ENCODE peak calls at places on chromosome 18, in five cellular contexts. M, R, X, D and P are unnamed samples.

GRCh38 chr18:2223394-2223793 is 347.9 kb downstream of the METTL4 start:
- DNase-seq in M (no peak), R (no peak), X (no peak), D (no peak), P (no peak)

GRCh38 chr18:77140439-77141109 is 8.0 kb upstream of the MBP start:
- DNase-seq in M (no peak), R (peak; percentile 58), X (peak; percentile 53), D (no peak), P (no peak)

GRCh38 chr18:4068552-4069158 is 386.5 kb downstream of the DLGAP1 start:
- DNase-seq in M (no peak), R (no peak), X (no peak), D (no peak), P (no peak)

GRCh38 chr18:55748227-55748738 is 160.3 kb upstream of the TCF4 start:
- DNase-seq in M (no peak), R (no peak), X (no peak), D (no peak), P (no peak)

GRCh38 chr18:25123438-25124225 is 228.3 kb downstream of the ZNF521 start:
- DNase-seq in M (no peak), R (no peak), X (no peak), D (no peak), P (no peak)

GRCh38 chr18:39911716-39912115 is 2043.3 kb upstream of the PIK3C3 start:
- DNase-seq in M (no peak), R (no peak), X (no peak), D (no peak), P (no peak)

GRCh38 chr18:63367241-63367953 is 391 bp upstream of the KDSR start:
- DNase-seq in M (peak; percentile 95), R (peak; percentile 96), X (peak; percentile 96), D (peak; percentile 95), P (no peak)

GRCh38 chr18:5029622-5030021 is 167.4 kb downstream of the AKAIN1 start:
- DNase-seq in M (no peak), R (no peak), X (no peak), D (no peak), P (no peak)

GRCh38 chr18:27685807-27686412 is 491.0 kb downstream of the CDH2 start:
- DNase-seq in M (no peak), R (no peak), X (no peak), D (no peak), P (no peak)

DNA sequence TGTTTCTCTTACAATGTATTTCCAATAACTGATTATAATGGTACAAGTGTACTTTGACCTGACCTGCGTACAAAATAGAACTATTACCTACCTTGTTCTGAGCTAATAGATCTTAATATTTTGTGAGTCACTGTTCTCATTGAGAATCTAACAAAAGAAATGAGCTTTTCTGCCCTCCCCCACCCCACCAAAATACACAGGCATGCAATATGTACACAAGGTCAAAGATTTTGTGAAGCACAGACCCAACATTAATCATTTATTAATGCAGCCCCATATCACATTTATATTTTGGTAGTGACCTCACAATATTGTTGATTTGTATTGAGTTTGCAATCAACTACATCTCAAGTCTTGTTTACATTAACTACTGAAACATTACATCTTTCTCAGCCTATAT is 86.5 kb downstream of the CDH20 start:
- DNase-seq in M (no peak), R (no peak), X (no peak), D (no peak), P (no peak)
- H3K4me1 ChIP-seq in M (no peaks in the 10 kb centered on the region), R (no peaks in the 10 kb centered on the region), X (no peaks in the 10 kb centered on the region), D (no peaks in the 10 kb centered on the region), P (no peaks in the 10 kb centered on the region)

GRCh38 chr18:46720521-46720920 is 36.3 kb downstream of the ST8SIA5 start:
- DNase-seq in M (no peak), R (no peak), X (no peak), D (no peak), P (no peak)
- H3K4me1 ChIP-seq in M (peaks cover 26% of the 10 kb centered on the region), R (peaks cover 8% of the 10 kb centered on the region), X (peaks cover 22% of the 10 kb centered on the region), D (peaks cover 3% of the 10 kb centered on the region), P (peaks cover 8% of the 10 kb centered on the region)

GRCh38 chr18:46333371-46334199 is 229.4 kb downstream of the HAUS1 start:
- DNase-seq in M (peak; percentile 64), R (no peak), X (peak; percentile 45), D (no peak), P (no peak)

GRCh38 chr18:46332286-46332801 is 228.2 kb downstream of the HAUS1 start:
- DNase-seq in M (no peak), R (no peak), X (no peak), D (no peak), P (no peak)

GRCh38 chr18:46332956-46333355 is 228.8 kb downstream of the HAUS1 start:
- DNase-seq in M (no peak), R (no peak), X (no peak), D (no peak), P (no peak)

GRCh38 chr18:46335551-46336059 is 231.4 kb downstream of the HAUS1 start:
- DNase-seq in M (no peak), R (no peak), X (peak; percentile 28), D (no peak), P (no peak)

GRCh38 chr18:46334200-46334553 is 230.0 kb downstream of the HAUS1 start:
- DNase-seq in M (no peak), R (no peak), X (no peak), D (no peak), P (no peak)
- H3K4me1 ChIP-seq in M (peaks cover 51% of the 10 kb centered on the region), R (peaks cover 24% of the 10 kb centered on the region), X (peaks cover 57% of the 10 kb centered on the region), D (peaks cover 13% of the 10 kb centered on the region), P (peaks cover 29% of the 10 kb centered on the region)

GRCh38 chr18:13431886-13432285 is 213.3 kb downstream of the LDLRAD4 start:
- DNase-seq in M (no peak), R (no peak), X (no peak), D (no peak), P (no peak)
- H3K4me1 ChIP-seq in M (peaks cover 44% of the 10 kb centered on the region), R (peaks cover 59% of the 10 kb centered on the region), X (peaks cover 48% of the 10 kb centered on the region), D (peaks cover 8% of the 10 kb centered on the region), P (peaks cover 25% of the 10 kb centered on the region)